ENCODE peak calls at places on chromosome 20, in four cellular contexts. R, X, P and E are unnamed samples.

GRCh38 chr20:38184098-38184497 is 19.0 kb upstream of the TGM2 start:
- DNase-seq in R (no peak), P (no peak), X (no peak), E (peak)

GRCh38 chr20:25214824-25215223 is 19.3 kb downstream of the ENTPD6 start:
- DNase-seq in R (no peak), X (no peak), P (no peak), E (no peak)

GRCh38 chr20:36154696-36155628 is at the start of gene EPB41L1:
- DNase-seq in P (peak), X (no peak), R (peak), E (no peak)

GRCh38 chr20:43096471-43096870 is 93.2 kb downstream of the PTPRT start:
- DNase-seq in P (peak), R (peak), X (no peak), E (no peak)

GRCh38 chr20:18007534-18008292 is 38.9 kb downstream of the MGME1 start:
- DNase-seq in R (no peak), P (no peak), X (no peak), E (no peak)

GRCh38 chr20:13857304-13857703 is 72.5 kb downstream of the NDUFAF5 start:
- DNase-seq in P (no peak), X (no peak), R (no peak), E (no peak)

GRCh38 chr20:23602261-23602660 is 3.5 kb downstream of the CST9 start:
- DNase-seq in X (no peak), R (no peak), P (no peak), E (no peak)

GRCh38 chr20:55888655-55889054 is 116.7 kb downstream of the CBLN4 start:
- DNase-seq in P (no peak), R (peak), X (no peak), E (no peak)

GRCh38 chr20:56088381-56088780 is 83.1 kb upstream of the CBLN4 start:
- DNase-seq in X (no peak), P (no peak), R (no peak), E (no peak)

GRCh38 chr20:46216770-46217464 is 91.4 kb downstream of the CDH22 start:
- DNase-seq in R (no peak), X (no peak), P (no peak), E (no peak)

GRCh38 chr20:33576432-33576883 is 85.7 kb upstream of the C20orf144 start:
- DNase-seq in P (no peak), X (no peak), R (no peak), E (no peak)

GRCh38 chr20:1186367-1186991 is 1.7 kb upstream of the TMEM74B start:
- DNase-seq in X (no peak), R (peak), P (peak), E (peak)

GRCh38 chr20:34388000-34388399 is 24.9 kb downstream of the ITCH start:
- DNase-seq in X (no peak), P (no peak), R (no peak), E (no peak)

GRCh38 chr20:11274137-11274536 is 600.3 kb upstream of the JAG1 start:
- DNase-seq in R (peak), P (no peak), X (peak), E (peak)

GRCh38 chr20:38293490-38294333 is 10.2 kb upstream of the BPI start:
- DNase-seq in P (peak), X (no peak), R (peak), E (peak)

GRCh38 chr20:32155017-32155965 is 45.8 kb downstream of the TM9SF4 start:
- DNase-seq in P (peak), X (peak), R (peak), E (peak)

GRCh38 chr20:21125849-21126840 is at the start of gene KIZ:
- DNase-seq in P (peak), R (peak), X (peak), E (peak)
- H3K18ac ChIP-seq in P (no peak), R (peak), X (peak), E (peak)

GRCh38 chr20:50360921-50361320 is 149.3 kb upstream of the PTPN1 start:
- DNase-seq in P (no peak), X (no peak), R (no peak), E (no peak)
- H3K18ac ChIP-seq in P (no peak), X (peak), R (no peak), E (no peak)

GRCh38 chr20:58890073-58890453 is 37.5 kb downstream of the GNAS start:
- DNase-seq in P (no peak), R (no peak), X (no peak), E (peak)

GRCh38 chr20:58889334-58890072 is 37.0 kb downstream of the GNAS start:
- DNase-seq in R (no peak), X (no peak), P (no peak), E (peak)

GRCh38 chr20:58888103-58888502 is 35.6 kb downstream of the GNAS start:
- DNase-seq in P (no peak), R (no peak), X (no peak), E (no peak)

GRCh38 chr20:58890454-58891075 is 38.0 kb downstream of the GNAS start:
- DNase-seq in P (no peak), X (no peak), R (peak), E (peak)

GRCh38 chr20:58888521-58889333 is 36.2 kb downstream of the GNAS start:
- DNase-seq in X (peak), P (peak), R (peak), E (peak)
- H3K18ac ChIP-seq in X (peak), P (no peak), R (peak), E (peak)

GRCh38 chr20:58651823-58652605 is 931 bp downstream of the STX16 start:
- DNase-seq in P (peak), R (peak), X (peak), E (peak)

GRCh38 chr20:58650776-58651547 is at the start of gene STX16:
- DNase-seq in R (peak), P (peak), X (peak), E (peak)

GRCh38 chr20:58651548-58651822 is 402 bp downstream of the STX16 start:
- DNase-seq in R (peak), X (peak), P (no peak), E (no peak)

GRCh38 chr20:58649288-58650180 is 1.5 kb upstream of the STX16 start:
- DNase-seq in R (no peak), X (peak), P (no peak), E (no peak)

GRCh38 chr20:58650181-58650775 is 805 bp upstream of the STX16 start:
- DNase-seq in P (peak), R (no peak), X (peak), E (no peak)
- H3K18ac ChIP-seq in P (no peak), R (peak), X (peak), E (peak)

DNA sequence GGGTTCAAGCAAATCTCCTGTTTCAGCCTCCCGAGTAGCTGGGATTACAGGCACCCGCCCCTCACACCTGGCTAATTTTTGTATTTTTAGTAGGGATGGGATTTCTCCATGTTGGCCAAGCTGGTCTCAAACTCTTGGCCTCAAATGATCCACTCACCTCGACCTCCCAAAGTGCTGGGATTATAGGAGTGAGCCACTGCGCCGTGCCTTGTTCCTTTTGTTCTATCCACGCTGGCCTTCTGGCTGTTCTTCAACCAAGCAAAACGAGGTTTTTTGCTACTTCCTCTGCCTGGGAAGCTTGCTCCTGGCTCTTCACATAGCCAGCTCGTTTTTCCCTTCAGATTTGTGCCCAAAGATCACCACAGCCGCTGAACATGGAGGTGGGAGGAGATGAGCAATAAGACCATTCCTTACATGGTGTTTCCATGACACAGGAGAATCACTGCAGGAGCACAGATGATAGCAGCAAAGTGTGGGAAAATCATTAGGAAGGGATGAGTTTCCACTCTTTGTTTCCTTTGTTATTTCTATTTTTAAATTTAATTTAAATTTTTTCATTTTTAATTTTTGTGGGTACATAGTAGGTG is 201.0 kb upstream of the ZNF217 start:
- DNase-seq in P (no peak), X (no peak), R (no peak), E (no peak)
- H3K18ac ChIP-seq in P (no peak), X (peak), R (no peak), E (peak)

GRCh38 chr20:45052698-45053440 is 48.1 kb downstream of the KCNS1 start:
- DNase-seq in X (no peak), R (no peak), P (no peak), E (no peak)
- H3K18ac ChIP-seq in X (no peak), R (no peak), P (no peak), E (no peak)